ENCODE peak calls at places on chromosomes 1 and 21, in nine cellular contexts. One of them, this sample, is unnamed.

GRCh38 chr1:204342310-204342709 is 17.4 kb downstream of the PLEKHA6 start:
- DNase-seq in right lobe of liver: no peak
- DNase-seq in ovary: no peak
- DNase-seq in CD8-positive, alpha-beta T cell: no peak
- DNase-seq in tibial artery: no peak
- DNase-seq in GM23248: no peak
- DNase-seq in RWPE2: no peak
- DNase-seq in HCT116: no peak
- DNase-seq in GM23338: peak; percentile 55
- DNase-seq in this sample: no peak

GRCh38 chr21:30434033-30434631 is 4.1 kb downstream of the KRTAP13-4 start:
- DNase-seq in GM23338: peak; percentile 86
- DNase-seq in GM23248: peak; percentile 47
- DNase-seq in CD8-positive, alpha-beta T cell: no peak
- DNase-seq in RWPE2: no peak
- DNase-seq in ovary: no peak
- DNase-seq in tibial artery: no peak
- DNase-seq in HCT116: no peak
- DNase-seq in right lobe of liver: no peak
- DNase-seq in this sample: no peak

GRCh38 chr1:15833069-15833679 is 14.3 kb upstream of the SPEN start:
- DNase-seq in right lobe of liver: peak; percentile 62
- DNase-seq in RWPE2: peak; percentile 90
- DNase-seq in CD8-positive, alpha-beta T cell: peak; percentile 35
- DNase-seq in tibial artery: peak; percentile 64
- DNase-seq in ovary: peak; percentile 75
- DNase-seq in HCT116: peak; percentile 47
- DNase-seq in GM23248: peak; percentile 93
- DNase-seq in GM23338: peak; percentile 35
- DNase-seq in this sample: peak; percentile 58

GRCh38 chr1:240308061-240308460 is 216.4 kb downstream of the FMN2 start:
- DNase-seq in tibial artery: no peak
- DNase-seq in GM23248: no peak
- DNase-seq in GM23338: no peak
- DNase-seq in CD8-positive, alpha-beta T cell: no peak
- DNase-seq in ovary: no peak
- DNase-seq in RWPE2: no peak
- DNase-seq in right lobe of liver: no peak
- DNase-seq in HCT116: no peak
- DNase-seq in this sample: no peak

GRCh38 chr1:226738995-226739695 is at the start of gene ITPKB:
- DNase-seq in tibial artery: peak; percentile 56
- DNase-seq in RWPE2: no peak
- DNase-seq in HCT116: no peak
- DNase-seq in GM23248: peak; percentile 72
- DNase-seq in right lobe of liver: peak; percentile 50
- DNase-seq in ovary: peak; percentile 66
- DNase-seq in GM23338: peak; percentile 48
- DNase-seq in CD8-positive, alpha-beta T cell: peak; percentile 65
- DNase-seq in this sample: peak; percentile 92

GRCh38 chr1:80917225-80917624 is 883.5 kb upstream of the ADGRL2 start:
- DNase-seq in ovary: no peak
- DNase-seq in tibial artery: no peak
- DNase-seq in HCT116: no peak
- DNase-seq in GM23338: no peak
- DNase-seq in GM23248: no peak
- DNase-seq in CD8-positive, alpha-beta T cell: no peak
- DNase-seq in RWPE2: no peak
- DNase-seq in right lobe of liver: no peak
- DNase-seq in this sample: no peak

GRCh38 chr1:193062698-193063463 is 3.5 kb downstream of the RO60 start:
- DNase-seq in GM23338: no peak
- DNase-seq in CD8-positive, alpha-beta T cell: no peak
- DNase-seq in ovary: no peak
- DNase-seq in HCT116: no peak
- DNase-seq in right lobe of liver: no peak
- DNase-seq in RWPE2: no peak
- DNase-seq in GM23248: peak; percentile 26
- DNase-seq in tibial artery: no peak
- DNase-seq in this sample: no peak

GRCh38 chr1:193311226-193311948 is 125.0 kb upstream of the B3GALT2 start:
- DNase-seq in RWPE2: no peak
- DNase-seq in right lobe of liver: no peak
- DNase-seq in GM23338: no peak
- DNase-seq in tibial artery: no peak
- DNase-seq in ovary: no peak
- DNase-seq in GM23248: no peak
- DNase-seq in HCT116: no peak
- DNase-seq in CD8-positive, alpha-beta T cell: no peak
- DNase-seq in this sample: peak; percentile 6

DNA sequence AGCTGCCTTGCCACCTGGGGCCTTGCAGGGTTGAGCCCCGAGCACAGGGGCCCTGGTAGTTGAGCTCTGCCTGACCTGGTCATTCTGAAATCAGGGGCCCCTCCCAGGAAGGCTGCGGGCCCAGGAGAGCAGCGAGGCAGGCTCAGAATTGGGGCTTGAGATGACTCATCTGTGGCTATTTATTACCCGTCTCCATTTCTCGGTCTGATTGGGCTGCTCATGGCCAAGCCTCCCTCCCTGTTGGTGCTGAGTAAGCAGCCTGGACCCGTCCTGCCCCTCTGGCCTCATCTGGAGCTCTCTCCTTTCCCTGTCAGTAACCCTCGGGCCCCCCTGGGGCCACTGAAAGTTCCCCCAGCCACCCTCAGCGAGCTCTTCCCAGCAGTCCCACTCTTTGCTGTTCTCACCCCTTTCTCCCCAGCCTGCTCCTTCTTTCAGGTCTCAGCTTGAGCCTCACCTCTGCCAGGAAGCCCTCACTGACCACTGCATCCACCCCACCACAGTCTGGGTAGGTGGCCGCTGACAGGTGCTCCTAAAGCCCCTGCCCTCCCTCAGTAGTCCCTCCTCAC is 11.0 kb upstream of the TNFRSF8 start:
- DNase-seq in ovary: peak; percentile 82
- DNase-seq in tibial artery: peak; percentile 76
- DNase-seq in RWPE2: no peak
- DNase-seq in HCT116: peak; percentile 65
- DNase-seq in GM23338: no peak
- DNase-seq in GM23248: peak; percentile 95
- DNase-seq in right lobe of liver: no peak
- DNase-seq in CD8-positive, alpha-beta T cell: no peak
- DNase-seq in this sample: no peak
- H3K4me3 ChIP-seq in ovary: no peak overlapping the region
- H3K4me3 ChIP-seq in tibial artery: no peak overlapping the region
- H3K4me3 ChIP-seq in RWPE2: no peak overlapping the region
- H3K4me3 ChIP-seq in HCT116: peak overlapping the region; percentile 6
- H3K4me3 ChIP-seq in GM23338: no peak overlapping the region
- H3K4me3 ChIP-seq in GM23248: no peak overlapping the region
- H3K4me3 ChIP-seq in right lobe of liver: no peak overlapping the region
- H3K4me3 ChIP-seq in CD8-positive, alpha-beta T cell: no peak overlapping the region
- H3K4me3 ChIP-seq in this sample: no peak overlapping the region

GRCh38 chr21:42242611-42243010 is 23.7 kb downstream of the ABCG1 start:
- DNase-seq in RWPE2: no peak
- DNase-seq in CD8-positive, alpha-beta T cell: no peak
- DNase-seq in GM23338: no peak
- DNase-seq in GM23248: no peak
- DNase-seq in ovary: no peak
- DNase-seq in tibial artery: no peak
- DNase-seq in HCT116: no peak
- DNase-seq in right lobe of liver: no peak
- DNase-seq in this sample: no peak

GRCh38 chr21:42239556-42239955 is 20.6 kb downstream of the ABCG1 start:
- DNase-seq in HCT116: no peak
- DNase-seq in right lobe of liver: no peak
- DNase-seq in tibial artery: no peak
- DNase-seq in GM23338: no peak
- DNase-seq in RWPE2: no peak
- DNase-seq in ovary: no peak
- DNase-seq in CD8-positive, alpha-beta T cell: no peak
- DNase-seq in GM23248: no peak
- DNase-seq in this sample: no peak

GRCh38 chr21:42237577-42237976 is 18.6 kb downstream of the ABCG1 start:
- DNase-seq in right lobe of liver: no peak
- DNase-seq in HCT116: no peak
- DNase-seq in ovary: no peak
- DNase-seq in GM23248: no peak
- DNase-seq in RWPE2: no peak
- DNase-seq in GM23338: no peak
- DNase-seq in tibial artery: no peak
- DNase-seq in CD8-positive, alpha-beta T cell: peak; percentile 44
- DNase-seq in this sample: peak; percentile 21

GRCh38 chr21:42238185-42238934 is 19.4 kb downstream of the ABCG1 start:
- DNase-seq in GM23248: no peak
- DNase-seq in RWPE2: no peak
- DNase-seq in CD8-positive, alpha-beta T cell: peak; percentile 61
- DNase-seq in right lobe of liver: no peak
- DNase-seq in tibial artery: no peak
- DNase-seq in HCT116: no peak
- DNase-seq in GM23338: no peak
- DNase-seq in ovary: no peak
- DNase-seq in this sample: peak; percentile 83

GRCh38 chr21:42239973-42240372 is 21.0 kb downstream of the ABCG1 start:
- DNase-seq in tibial artery: no peak
- DNase-seq in right lobe of liver: no peak
- DNase-seq in CD8-positive, alpha-beta T cell: no peak
- DNase-seq in GM23248: no peak
- DNase-seq in HCT116: no peak
- DNase-seq in ovary: no peak
- DNase-seq in GM23338: no peak
- DNase-seq in RWPE2: no peak
- DNase-seq in this sample: no peak
- H3K27ac ChIP-seq in tibial artery: no peak overlapping the region
- H3K27ac ChIP-seq in right lobe of liver: no peak overlapping the region
- H3K27ac ChIP-seq in CD8-positive, alpha-beta T cell: no peak overlapping the region
- H3K27ac ChIP-seq in GM23248: no peak overlapping the region
- H3K27ac ChIP-seq in HCT116: no peak overlapping the region
- H3K27ac ChIP-seq in ovary: no peak overlapping the region
- H3K27ac ChIP-seq in GM23338: no peak overlapping the region
- H3K27ac ChIP-seq in RWPE2: no peak overlapping the region
- H3K27ac ChIP-seq in this sample: no peak overlapping the region

GRCh38 chr1:200982071-200982945 is 41.2 kb downstream of the KIF21B start:
- DNase-seq in right lobe of liver: no peak
- DNase-seq in ovary: no peak
- DNase-seq in tibial artery: no peak
- DNase-seq in CD8-positive, alpha-beta T cell: no peak
- DNase-seq in GM23248: peak; percentile 30
- DNase-seq in RWPE2: no peak
- DNase-seq in GM23338: no peak
- DNase-seq in HCT116: no peak
- DNase-seq in this sample: no peak

GRCh38 chr1:200981278-200981677 is 42.2 kb downstream of the KIF21B start:
- DNase-seq in HCT116: no peak
- DNase-seq in tibial artery: no peak
- DNase-seq in GM23338: no peak
- DNase-seq in GM23248: no peak
- DNase-seq in right lobe of liver: no peak
- DNase-seq in ovary: no peak
- DNase-seq in CD8-positive, alpha-beta T cell: no peak
- DNase-seq in RWPE2: no peak
- DNase-seq in this sample: no peak

GRCh38 chr1:200979574-200980451 is 43.7 kb downstream of the KIF21B start:
- DNase-seq in GM23338: peak; percentile 87
- DNase-seq in CD8-positive, alpha-beta T cell: peak; percentile 74
- DNase-seq in tibial artery: no peak
- DNase-seq in RWPE2: no peak
- DNase-seq in ovary: no peak
- DNase-seq in right lobe of liver: no peak
- DNase-seq in HCT116: peak; percentile 12
- DNase-seq in GM23248: peak; percentile 15
- DNase-seq in this sample: peak; percentile 53

GRCh38 chr1:200980452-200980772 is 43.1 kb downstream of the KIF21B start:
- DNase-seq in GM23248: no peak
- DNase-seq in right lobe of liver: no peak
- DNase-seq in tibial artery: no peak
- DNase-seq in ovary: no peak
- DNase-seq in RWPE2: no peak
- DNase-seq in CD8-positive, alpha-beta T cell: no peak
- DNase-seq in HCT116: no peak
- DNase-seq in GM23338: no peak
- DNase-seq in this sample: no peak

DNA sequence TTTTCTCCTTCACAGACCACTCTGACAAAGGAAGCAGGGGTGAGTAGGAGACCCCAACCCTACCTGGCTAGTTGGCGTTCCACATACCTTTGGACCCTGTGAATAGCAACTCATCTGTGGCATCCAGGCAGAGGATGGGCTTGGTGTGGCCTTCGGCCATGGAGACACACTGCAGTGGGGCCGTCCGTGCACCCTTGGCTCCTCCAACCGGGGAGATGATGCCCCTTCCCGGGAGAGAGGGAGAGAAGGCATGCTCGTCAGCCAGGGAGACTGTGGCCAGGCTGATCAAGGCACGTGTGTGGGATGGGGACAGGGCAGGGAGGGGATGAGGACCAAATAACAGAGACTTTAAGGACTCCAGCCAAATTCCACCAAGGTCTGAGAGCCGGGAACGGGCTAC is 42.6 kb downstream of the KIF21B start:
- DNase-seq in GM23338: no peak
- DNase-seq in RWPE2: no peak
- DNase-seq in right lobe of liver: no peak
- DNase-seq in ovary: no peak
- DNase-seq in CD8-positive, alpha-beta T cell: no peak
- DNase-seq in tibial artery: no peak
- DNase-seq in GM23248: no peak
- DNase-seq in HCT116: no peak
- DNase-seq in this sample: no peak
- H3K36me3 ChIP-seq in GM23338: peaks cover 19% of the 10 kb centered on the region
- H3K36me3 ChIP-seq in RWPE2: no peaks in the 10 kb centered on the region
- H3K36me3 ChIP-seq in right lobe of liver: no peaks in the 10 kb centered on the region
- H3K36me3 ChIP-seq in ovary: no peaks in the 10 kb centered on the region
- H3K36me3 ChIP-seq in CD8-positive, alpha-beta T cell: peaks cover 77% of the 10 kb centered on the region
- H3K36me3 ChIP-seq in tibial artery: no peaks in the 10 kb centered on the region
- H3K36me3 ChIP-seq in GM23248: no peaks in the 10 kb centered on the region
- H3K36me3 ChIP-seq in HCT116: no peaks in the 10 kb centered on the region
- H3K36me3 ChIP-seq in this sample: peaks cover 90% of the 10 kb centered on the region

DNA sequence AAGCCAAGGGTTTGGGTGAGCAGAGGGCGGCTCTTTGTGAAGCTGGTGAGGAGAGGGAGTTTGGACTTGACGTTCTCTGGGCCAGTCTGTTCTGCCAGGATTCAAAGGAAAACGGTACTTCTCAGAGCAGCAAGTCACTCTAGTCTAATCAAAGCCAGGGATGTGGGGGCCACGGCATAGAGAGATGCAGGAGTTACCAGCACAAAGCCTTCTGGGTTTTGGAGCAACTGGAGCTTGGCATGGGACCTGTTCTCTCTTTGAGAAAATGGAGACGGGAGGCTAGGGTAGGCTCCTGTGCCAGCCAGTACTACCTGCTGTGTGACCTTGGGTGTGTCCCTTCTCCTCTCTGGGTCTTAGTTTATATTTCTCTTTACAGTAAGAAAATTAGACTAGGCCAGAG is 2.1 kb downstream of the TXLNA start:
- DNase-seq in RWPE2: no peak
- DNase-seq in right lobe of liver: no peak
- DNase-seq in GM23338: no peak
- DNase-seq in HCT116: no peak
- DNase-seq in ovary: no peak
- DNase-seq in CD8-positive, alpha-beta T cell: no peak
- DNase-seq in tibial artery: no peak
- DNase-seq in GM23248: peak; percentile 38
- DNase-seq in this sample: no peak
- H3K4me3 ChIP-seq in RWPE2: no peak overlapping the region
- H3K4me3 ChIP-seq in right lobe of liver: no peak overlapping the region
- H3K4me3 ChIP-seq in GM23338: peak overlapping the region; percentile 93
- H3K4me3 ChIP-seq in HCT116: no peak overlapping the region
- H3K4me3 ChIP-seq in ovary: no peak overlapping the region
- H3K4me3 ChIP-seq in CD8-positive, alpha-beta T cell: no peak overlapping the region
- H3K4me3 ChIP-seq in tibial artery: peak overlapping the region; percentile 81
- H3K4me3 ChIP-seq in GM23248: peak overlapping the region; percentile 92
- H3K4me3 ChIP-seq in this sample: no peak overlapping the region

This sample was measured in CD4-positive, alpha-beta memory T cell.